ENCODE peak calls at places on chromosomes 6 and 20, in four cellular contexts. G, B, S and K are unnamed samples.

GRCh38 chr6:112562348-112563220 is 215.5 kb downstream of the RFPL4B start:
- DNase-seq in B (no peak), G (peak; percentile 83), S (no peak), K (no peak)

GRCh38 chr6:25975909-25976560 is 13.4 kb downstream of the TRIM38 start:
- DNase-seq in S (no peak), B (no peak), G (no peak), K (no peak)

GRCh38 chr6:68468244-68468884 is 166.7 kb upstream of the ADGRB3 start:
- DNase-seq in G (peak; percentile 7), B (peak; percentile 28), S (no peak), K (no peak)

GRCh38 chr6:32406857-32407256 is at the start of gene BTNL2:
- DNase-seq in G (no peak), S (no peak), B (peak; percentile 5), K (no peak)

GRCh38 chr6:138569554-138569953 is 70.3 kb upstream of the NHSL1 start:
- DNase-seq in B (no peak), G (no peak), S (no peak), K (no peak)

GRCh38 chr20:34515484-34516037 is 661 bp upstream of the DYNLRB1 start:
- DNase-seq in G (peak; percentile 71), S (no peak), B (peak; percentile 92), K (peak; percentile 2)

GRCh38 chr20:46715292-46715756 is 5.9 kb downstream of the SLC2A10 start:
- DNase-seq in S (no peak), G (peak; percentile 95), B (no peak), K (no peak)

GRCh38 chr6:21597243-21597682 is 3.7 kb downstream of the SOX4 start:
- DNase-seq in S (no peak), G (no peak), B (no peak), K (no peak)

GRCh38 chr6:66421570-66421969 is 714.5 kb upstream of the EYS start:
- DNase-seq in G (no peak), S (no peak), B (peak; percentile 12), K (no peak)

GRCh38 chr6:48560408-48560807 is 449.4 kb upstream of the PTCHD4 start:
- DNase-seq in G (peak; percentile 60), B (peak; percentile 14), S (no peak), K (no peak)

GRCh38 chr20:14288341-14289330 is 48.8 kb downstream of the FLRT3 start:
- DNase-seq in B (no peak), S (no peak), G (peak; percentile 68), K (no peak)

GRCh38 chr6:6798430-6798829 is 209.9 kb downstream of the LY86 start:
- DNase-seq in G (no peak), S (no peak), B (no peak), K (no peak)

GRCh38 chr6:15268130-15268908 is 22.4 kb downstream of the JARID2 start:
- DNase-seq in G (no peak), B (no peak), S (no peak), K (no peak)

GRCh38 chr6:74931567-74931966 is 274.3 kb downstream of the COL12A1 start:
- DNase-seq in G (peak; percentile 45), B (no peak), S (no peak), K (no peak)

GRCh38 chr20:434221-434620 is 26.1 kb downstream of the RBCK1 start:
- DNase-seq in G (no peak), S (no peak), B (no peak), K (no peak)

GRCh38 chr6:82750570-82750969 is 315.1 kb downstream of the UBE3D start:
- DNase-seq in S (no peak), G (no peak), B (no peak), K (no peak)

GRCh38 chr6:166952567-166953464 is 3.5 kb downstream of the RNASET2 start:
- DNase-seq in G (no peak), B (no peak), S (no peak), K (no peak)

GRCh38 chr6:156511051-156511450 is 266.1 kb upstream of the ARID1B start:
- DNase-seq in B (no peak), S (no peak), G (no peak), K (no peak)

GRCh38 chr6:16278048-16278724 is 39.8 kb downstream of the GMPR start:
- DNase-seq in G (peak; percentile 14), B (peak; percentile 26), S (no peak), K (no peak)

GRCh38 chr6:28866342-28867077 is 57.3 kb downstream of the TRIM27 start:
- DNase-seq in G (peak; percentile 49), S (peak; percentile 71), B (peak; percentile 83), K (no peak)

GRCh38 chr20:21514553-21515251 is 838 bp upstream of the NKX2-2 start:
- DNase-seq in S (no peak), B (no peak), G (no peak), K (no peak)

GRCh38 chr6:53611342-53611741 is 54.2 kb downstream of the KLHL31 start:
- DNase-seq in B (peak; percentile 45), S (no peak), G (peak; percentile 4), K (no peak)

GRCh38 chr6:149890629-149891045 is 7.3 kb downstream of the RAET1E start:
- DNase-seq in G (no peak), S (no peak), B (no peak), K (no peak)